ENCODE peak calls at places on chromosomes 16 and 17, in nine cellular contexts. K is epithelial cell of esophagus; S is ELR; H is NT2/D1; G is activated T-cell treated with anti-CD3 and anti-CD28 coated beads, Interleukin-2, amount 50 U/mL, for 72 hours; F is NCI-H1436; V is stimulated activated CD8-positive, alpha-beta memory T cell treated with anti-CD3 and anti-CD28 coated beads, Interleukin-7, amount 100 ng/mL, for 1 hour; X is pancreas; A is head of caudate nucleus. P is an unnamed sample.
A peak's percentile ranks its signal among the peaks of the same experiment; 100 is the strongest.

GRCh38 chr16:5615868-5616642 is 518.5 kb upstream of the EEF2KMT start:
- DNase-seq in G (peak; percentile 41), V (no peak), S (peak; percentile 3), K (no peak), A (peak; percentile 61), H (peak; percentile 77), X (peak; percentile 58), F (peak; percentile 26), P (no peak)

GRCh38 chr17:80872999-80873951 is 118.4 kb upstream of the CHMP6 start:
- DNase-seq in K (peak; percentile 62), F (no peak), G (no peak), S (peak; percentile 81), A (peak; percentile 67), V (no peak), H (peak; percentile 63), X (peak; percentile 6), P (no peak)

GRCh38 chr17:55267777-55268648 is 3.3 kb downstream of the HLF start:
- DNase-seq in H (no peak), S (no peak), G (no peak), X (no peak), F (no peak), K (no peak), A (no peak), V (no peak), P (no peak)

GRCh38 chr17:40445769-40446468 is 2.7 kb downstream of the IGFBP4 start:
- DNase-seq in K (no peak), H (no peak), F (no peak), X (no peak), G (no peak), V (no peak), A (no peak), S (peak; percentile 61), P (no peak)

GRCh38 chr17:6508519-6509294 is 47.6 kb downstream of the PITPNM3 start:
- DNase-seq in K (no peak), G (no peak), F (no peak), H (no peak), S (no peak), A (no peak), V (no peak), X (no peak), P (no peak)

GRCh38 chr17:81676906-81677305 is 6.7 kb downstream of the ARL16 start:
- DNase-seq in K (peak; percentile 27), F (no peak), H (no peak), S (no peak), G (no peak), V (no peak), A (no peak), X (no peak), P (no peak)

GRCh38 chr17:58303981-58304734 is 23.4 kb upstream of the MPO start:
- DNase-seq in S (peak; percentile 67), X (no peak), G (peak; percentile 69), F (peak; percentile 61), A (no peak), V (no peak), K (peak; percentile 51), H (peak; percentile 61), P (no peak)

GRCh38 chr17:77215281-77215680 is 74.5 kb downstream of the SEC14L1 start:
- DNase-seq in V (no peak), F (no peak), A (peak; percentile 69), S (no peak), X (no peak), G (no peak), H (no peak), K (no peak), P (no peak)

GRCh38 chr16:20517149-20517548 is 59.0 kb downstream of the ACSM2B start:
- DNase-seq in K (no peak), F (no peak), G (no peak), S (no peak), X (no peak), A (no peak), V (no peak), H (no peak), P (no peak)

P was measured in ascending aorta.